ENCODE peak calls at places on chromosomes 6 and 20, in seven cellular contexts. S, G, T, W, Z, X and Q are unnamed samples.

GRCh38 chr6:118283759-118284158 is 264.3 kb upstream of the PLN start:
- DNase-seq in W (no peak), G (peak; percentile 68), X (peak; percentile 43), S (peak; percentile 59), T (peak; percentile 48), Z (no peak), Q (peak; percentile 55)

GRCh38 chr6:30518505-30518850 is 29.2 kb downstream of the HLA-E start:
- DNase-seq in Z (no peak), G (no peak), X (no peak), T (no peak), S (peak; percentile 20), W (no peak), Q (no peak)

GRCh38 chr6:150281767-150282166 is 87.0 kb upstream of the IYD start:
- DNase-seq in Z (no peak), X (no peak), T (no peak), G (no peak), S (no peak), W (no peak), Q (no peak)

GRCh38 chr6:25007269-25007699 is 71.5 kb upstream of the RIPOR2 start:
- DNase-seq in T (no peak), S (no peak), X (no peak), W (no peak), G (no peak), Z (no peak), Q (no peak)

GRCh38 chr20:1171461-1172093 is 13.2 kb downstream of the TMEM74B start:
- DNase-seq in G (peak; percentile 27), X (peak; percentile 69), T (no peak), S (peak; percentile 42), Z (no peak), W (no peak), Q (no peak)

GRCh38 chr6:36386495-36387439 is 702 bp downstream of the ETV7 start:
- DNase-seq in X (no peak), W (no peak), S (no peak), Z (peak; percentile 21), G (peak; percentile 67), T (peak; percentile 58), Q (no peak)

GRCh38 chr6:90434096-90434495 is 137.5 kb upstream of the BACH2 start:
- DNase-seq in S (no peak), X (no peak), Z (no peak), G (no peak), T (no peak), W (no peak), Q (no peak)

GRCh38 chr6:105318660-105319059 is 84.2 kb downstream of the PREP start:
- DNase-seq in T (no peak), W (no peak), S (no peak), X (no peak), Z (no peak), G (peak; percentile 51), Q (peak; percentile 23)

GRCh38 chr20:4135385-4136077 is 120.2 kb upstream of the RNF24 start:
- DNase-seq in G (peak; percentile 99), T (no peak), X (peak; percentile 50), Z (peak; percentile 39), S (peak; percentile 99), W (no peak), Q (peak; percentile 96)

GRCh38 chr6:97306946-97307345 is 23.9 kb upstream of the MMS22L start:
- DNase-seq in T (peak; percentile 25), X (no peak), S (no peak), G (no peak), Z (no peak), W (no peak), Q (no peak)

GRCh38 chr6:147806697-147807096 is 298.2 kb downstream of the SAMD5 start:
- DNase-seq in Z (no peak), S (no peak), G (no peak), X (peak; percentile 20), T (no peak), W (no peak), Q (no peak)

GRCh38 chr6:26025894-26026832 is 61.1 kb upstream of the HFE start:
- DNase-seq in S (peak; percentile 97), W (peak; percentile 89), T (peak; percentile 59), Z (peak; percentile 93), X (peak; percentile 75), G (peak; percentile 99), Q (peak; percentile 92)

GRCh38 chr20:21490105-21490504 is 23.8 kb downstream of the NKX2-2 start:
- DNase-seq in W (no peak), T (no peak), X (no peak), S (no peak), G (peak; percentile 23), Z (no peak), Q (no peak)

GRCh38 chr6:63436356-63436755 is 116.6 kb upstream of the LGSN start:
- DNase-seq in T (no peak), X (no peak), G (no peak), Z (no peak), W (no peak), S (peak; percentile 36), Q (no peak)

GRCh38 chr20:48831702-48832422 is 4.1 kb upstream of the PREX1 start:
- DNase-seq in G (peak; percentile 39), S (no peak), X (peak; percentile 52), T (no peak), Z (no peak), W (no peak), Q (no peak)

GRCh38 chr6:51265426-51265825 is 446.8 kb downstream of the TFAP2B start:
- DNase-seq in X (no peak), T (no peak), S (no peak), W (no peak), G (no peak), Z (no peak), Q (no peak)

DNA sequence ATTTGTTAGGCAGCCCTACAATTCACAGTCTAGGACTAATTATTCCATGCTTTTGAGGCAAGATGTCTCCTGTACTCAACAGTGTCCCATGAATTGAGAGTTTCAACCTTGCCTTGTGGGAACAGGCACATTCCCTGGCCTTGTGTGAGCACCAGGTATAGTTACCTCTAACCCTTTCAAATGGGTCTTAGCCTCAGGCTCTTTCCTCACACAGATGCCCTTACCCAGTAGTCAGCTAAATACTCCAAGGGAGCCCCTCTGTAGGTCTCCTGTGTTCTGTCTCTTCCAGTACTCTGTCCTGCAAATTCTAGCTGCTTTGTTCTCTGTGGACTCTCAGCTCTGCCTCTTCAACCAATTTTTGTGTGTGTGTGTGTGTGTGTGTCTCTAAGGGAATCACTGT is 135.3 kb downstream of the ZFAND3 start:
- DNase-seq in G (no peak), Z (no peak), T (no peak), X (no peak), S (no peak), W (no peak), Q (no peak)
- H4K20me1 ChIP-seq in G (peaks cover 84% of the 10 kb centered on the region), Z (peaks cover 3% of the 10 kb centered on the region), T (peaks cover 99% of the 10 kb centered on the region), X (no peaks in the 10 kb centered on the region), S (peaks cover 6% of the 10 kb centered on the region), W (no peaks in the 10 kb centered on the region), Q (no peaks in the 10 kb centered on the region)

GRCh38 chr6:134937426-134937825 is 12.5 kb downstream of the ALDH8A1 start:
- DNase-seq in G (peak; percentile 22), X (no peak), Z (no peak), S (no peak), W (no peak), T (no peak), Q (no peak)

GRCh38 chr6:134938896-134939295 is 11.0 kb downstream of the ALDH8A1 start:
- DNase-seq in Z (no peak), G (peak; percentile 72), X (no peak), T (no peak), W (peak; percentile 13), S (no peak), Q (no peak)

GRCh38 chr6:134935076-134935475 is 14.8 kb downstream of the ALDH8A1 start:
- DNase-seq in Z (no peak), S (no peak), W (no peak), T (no peak), G (peak; percentile 67), X (no peak), Q (no peak)

GRCh38 chr6:134936476-134936875 is 13.4 kb downstream of the ALDH8A1 start:
- DNase-seq in Z (no peak), T (no peak), G (no peak), W (no peak), S (no peak), X (no peak), Q (no peak)

DNA sequence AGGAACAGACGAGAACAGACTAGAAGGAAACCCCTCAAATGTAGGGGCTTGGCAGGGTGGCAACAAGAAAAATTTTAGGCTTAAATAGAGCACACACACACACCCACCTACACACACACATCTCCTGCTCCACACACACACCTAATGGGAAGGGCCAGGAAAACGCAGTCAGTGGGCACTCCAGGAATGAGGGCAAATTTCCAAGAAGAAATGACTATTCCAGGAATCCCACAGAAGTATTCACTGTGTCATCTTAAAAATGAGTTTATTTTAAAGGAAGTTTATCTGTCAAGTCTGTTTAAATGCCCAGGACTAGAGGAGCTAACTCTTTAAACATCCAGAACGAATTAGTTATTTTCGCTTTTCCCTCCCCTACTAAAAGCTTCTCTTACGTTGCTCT is 13.0 kb downstream of the ALDH8A1 start:
- DNase-seq in G (peak; percentile 82), X (no peak), Z (no peak), W (no peak), S (no peak), T (no peak), Q (no peak)
- TF ChIP-seq RAD21 in G (no peak), X (no peak), Z (no peak), W (no peak), S (no peak), T (no peak), Q (no peak)

DNA sequence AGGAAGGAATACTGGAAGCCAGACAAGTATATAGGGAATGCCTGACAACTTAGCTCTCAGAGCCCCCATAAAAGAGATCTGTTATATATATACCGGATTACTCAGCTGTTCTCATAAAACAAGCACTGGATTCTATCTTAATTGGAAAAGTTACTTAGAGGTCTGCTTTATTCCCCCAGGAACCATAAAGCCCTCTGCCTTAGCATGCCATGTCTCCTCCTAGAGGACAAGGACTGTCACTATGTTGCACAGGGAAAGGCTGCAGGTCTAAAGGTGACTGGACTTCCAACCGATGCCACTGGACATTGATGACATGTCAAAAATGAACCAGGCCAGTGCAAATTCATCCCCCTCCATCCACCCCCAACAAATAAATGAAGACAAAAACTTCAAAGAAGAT is 6.4 kb downstream of the EXOC2 start:
- DNase-seq in Z (no peak), W (no peak), S (peak; percentile 42), T (no peak), X (peak; percentile 26), G (no peak), Q (no peak)
- H4K20me1 ChIP-seq in Z (peaks cover 2% of the 10 kb centered on the region), W (no peaks in the 10 kb centered on the region), S (no peaks in the 10 kb centered on the region), T (peaks cover 27% of the 10 kb centered on the region), X (peaks cover 5% of the 10 kb centered on the region), G (peaks cover 15% of the 10 kb centered on the region), Q (no peaks in the 10 kb centered on the region)

DNA sequence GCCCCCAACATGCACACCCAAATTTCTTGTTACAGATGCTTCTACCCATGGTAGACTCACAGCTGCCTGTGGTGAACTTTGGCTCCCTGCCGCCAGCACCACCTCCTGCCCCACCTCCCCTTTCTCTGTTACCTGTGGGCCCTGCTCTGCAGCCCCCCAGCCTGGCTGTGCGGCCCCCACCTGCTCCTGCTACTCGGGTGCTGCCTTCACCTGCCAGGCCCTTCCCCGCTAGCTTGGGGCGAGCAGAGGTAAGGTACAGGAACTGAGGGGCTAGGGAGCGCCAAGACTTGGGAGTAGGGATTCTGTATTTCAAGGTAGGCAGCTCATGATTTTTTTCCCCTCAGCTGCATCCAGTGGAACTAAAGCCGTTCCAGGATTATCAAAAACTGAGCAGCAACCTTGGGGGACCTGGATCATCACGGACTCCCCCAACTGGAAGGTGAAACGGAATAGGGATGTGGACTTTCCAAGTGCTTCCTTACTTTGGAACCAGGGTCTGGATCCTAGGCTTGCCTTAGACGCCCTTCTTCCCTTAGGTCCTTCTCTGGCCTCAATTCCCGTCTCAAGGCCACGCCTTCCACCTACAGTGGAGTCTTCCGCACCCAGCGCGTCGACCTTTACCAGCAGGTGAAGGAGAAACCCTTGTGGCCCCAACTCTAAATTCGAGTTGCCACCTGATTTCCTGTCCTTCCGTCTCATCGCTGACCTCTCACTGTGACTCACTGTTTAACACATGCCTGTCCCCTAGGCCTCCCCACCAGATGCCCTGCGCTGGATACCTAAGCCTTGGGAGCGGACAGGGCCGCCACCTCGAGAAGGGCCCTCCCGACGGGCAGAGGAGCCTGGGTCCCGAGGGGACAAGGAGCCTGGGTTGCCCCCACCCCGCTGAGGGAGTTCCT is 15.5 kb downstream of the BAG6 start:
- DNase-seq in X (no peak), W (no peak), G (no peak), T (no peak), Z (no peak), S (no peak), Q (no peak)
- TF ChIP-seq RAD21 in X (no peak), W (no peak), G (no peak), T (no peak), Z (no peak), S (no peak), Q (no peak)